ENCODE peak calls at places on chromosomes 12 and 14, in eight cellular contexts. One of them, this sample, is unnamed.

GRCh38 chr12:132638541-132639408 is 20.2 kb downstream of the P2RX2 start:
- DNase-seq in psoas muscle: peak; percentile 54
- DNase-seq in lung: no peak
- DNase-seq in GM12878: no peak
- DNase-seq in heart right ventricle: no peak
- DNase-seq in tibial artery: no peak
- DNase-seq in endothelial cell of umbilical vein: peak; percentile 59
- DNase-seq in cardiac muscle cell: peak; percentile 74
- DNase-seq in this sample: peak; percentile 51

GRCh38 chr12:12715128-12715458 is 2.1 kb upstream of the CDKN1B start:
- DNase-seq in psoas muscle: no peak
- DNase-seq in lung: no peak
- DNase-seq in GM12878: no peak
- DNase-seq in heart right ventricle: no peak
- DNase-seq in tibial artery: no peak
- DNase-seq in endothelial cell of umbilical vein: no peak
- DNase-seq in cardiac muscle cell: no peak
- DNase-seq in this sample: no peak

GRCh38 chr12:46857486-46857885 is 31.7 kb upstream of the SLC38A4 start:
- DNase-seq in psoas muscle: no peak
- DNase-seq in lung: no peak
- DNase-seq in GM12878: no peak
- DNase-seq in heart right ventricle: no peak
- DNase-seq in tibial artery: no peak
- DNase-seq in endothelial cell of umbilical vein: no peak
- DNase-seq in cardiac muscle cell: no peak
- DNase-seq in this sample: no peak

GRCh38 chr12:12562585-12563245 is at the start of gene DUSP16:
- DNase-seq in psoas muscle: peak; percentile 91
- DNase-seq in lung: peak; percentile 87
- DNase-seq in GM12878: peak; percentile 75
- DNase-seq in heart right ventricle: peak; percentile 92
- DNase-seq in tibial artery: peak; percentile 96
- DNase-seq in endothelial cell of umbilical vein: peak; percentile 95
- DNase-seq in cardiac muscle cell: peak; percentile 97
- DNase-seq in this sample: peak; percentile 82

GRCh38 chr12:112599871-112600270 is 181.1 kb downstream of the PTPN11 start:
- DNase-seq in psoas muscle: no peak
- DNase-seq in lung: no peak
- DNase-seq in GM12878: no peak
- DNase-seq in heart right ventricle: no peak
- DNase-seq in tibial artery: no peak
- DNase-seq in endothelial cell of umbilical vein: no peak
- DNase-seq in cardiac muscle cell: peak; percentile 63
- DNase-seq in this sample: no peak

GRCh38 chr14:71063351-71063750 is 156.1 kb downstream of the PCNX1 start:
- DNase-seq in psoas muscle: no peak
- DNase-seq in lung: no peak
- DNase-seq in GM12878: no peak
- DNase-seq in heart right ventricle: no peak
- DNase-seq in tibial artery: no peak
- DNase-seq in endothelial cell of umbilical vein: no peak
- DNase-seq in cardiac muscle cell: no peak
- DNase-seq in this sample: no peak

GRCh38 chr12:29316772-29317171 is 64.2 kb downstream of the ERGIC2 start:
- DNase-seq in psoas muscle: peak; percentile 22
- DNase-seq in lung: no peak
- DNase-seq in GM12878: no peak
- DNase-seq in heart right ventricle: peak; percentile 38
- DNase-seq in tibial artery: no peak
- DNase-seq in endothelial cell of umbilical vein: no peak
- DNase-seq in cardiac muscle cell: peak; percentile 47
- DNase-seq in this sample: no peak

GRCh38 chr14:101028971-101029667 is 125.6 kb upstream of the RTL1 start:
- DNase-seq in psoas muscle: no peak
- DNase-seq in lung: no peak
- DNase-seq in GM12878: no peak
- DNase-seq in heart right ventricle: no peak
- DNase-seq in tibial artery: peak; percentile 10
- DNase-seq in endothelial cell of umbilical vein: no peak
- DNase-seq in cardiac muscle cell: no peak
- DNase-seq in this sample: no peak

GRCh38 chr12:47591387-47591786 is 114.4 kb downstream of the RPAP3 start:
- DNase-seq in psoas muscle: no peak
- DNase-seq in lung: no peak
- DNase-seq in GM12878: no peak
- DNase-seq in heart right ventricle: no peak
- DNase-seq in tibial artery: no peak
- DNase-seq in endothelial cell of umbilical vein: no peak
- DNase-seq in cardiac muscle cell: peak; percentile 23
- DNase-seq in this sample: no peak

GRCh38 chr12:120529641-120530314 is 820 bp upstream of the COQ5 start:
- DNase-seq in psoas muscle: no peak
- DNase-seq in lung: no peak
- DNase-seq in GM12878: no peak
- DNase-seq in heart right ventricle: no peak
- DNase-seq in tibial artery: no peak
- DNase-seq in endothelial cell of umbilical vein: peak; percentile 73
- DNase-seq in cardiac muscle cell: peak; percentile 46
- DNase-seq in this sample: no peak

GRCh38 chr14:28596336-28596735 is 170.3 kb upstream of the FOXG1 start:
- DNase-seq in psoas muscle: no peak
- DNase-seq in lung: no peak
- DNase-seq in GM12878: no peak
- DNase-seq in heart right ventricle: no peak
- DNase-seq in tibial artery: no peak
- DNase-seq in endothelial cell of umbilical vein: peak; percentile 1
- DNase-seq in cardiac muscle cell: peak; percentile 74
- DNase-seq in this sample: no peak

GRCh38 chr12:91072931-91073330 is 15.1 kb upstream of the KERA start:
- DNase-seq in psoas muscle: no peak
- DNase-seq in lung: no peak
- DNase-seq in GM12878: no peak
- DNase-seq in heart right ventricle: no peak
- DNase-seq in tibial artery: no peak
- DNase-seq in endothelial cell of umbilical vein: no peak
- DNase-seq in cardiac muscle cell: no peak
- DNase-seq in this sample: no peak

GRCh38 chr12:8590842-8591545 is 21.7 kb downstream of the AICDA start:
- DNase-seq in psoas muscle: no peak
- DNase-seq in lung: no peak
- DNase-seq in GM12878: no peak
- DNase-seq in heart right ventricle: no peak
- DNase-seq in tibial artery: no peak
- DNase-seq in endothelial cell of umbilical vein: no peak
- DNase-seq in cardiac muscle cell: no peak
- DNase-seq in this sample: no peak
- TF ChIP-seq CTCF in psoas muscle: no peak
- TF ChIP-seq CTCF in lung: no peak
- TF ChIP-seq CTCF in GM12878: peak; percentile 23
- TF ChIP-seq CTCF in heart right ventricle: no peak
- TF ChIP-seq CTCF in tibial artery: no peak
- TF ChIP-seq CTCF in endothelial cell of umbilical vein: no peak
- TF ChIP-seq CTCF in cardiac muscle cell: no peak
- TF ChIP-seq CTCF in this sample: no peak

GRCh38 chr14:34971381-34971780 is 11.4 kb upstream of the SRP54 start:
- DNase-seq in psoas muscle: no peak
- DNase-seq in lung: no peak
- DNase-seq in GM12878: no peak
- DNase-seq in heart right ventricle: no peak
- DNase-seq in tibial artery: no peak
- DNase-seq in endothelial cell of umbilical vein: peak; percentile 48
- DNase-seq in cardiac muscle cell: no peak
- DNase-seq in this sample: no peak
- H3K4me3 ChIP-seq in psoas muscle: no peak overlapping the region
- H3K4me3 ChIP-seq in lung: no peak overlapping the region
- H3K4me3 ChIP-seq in GM12878: no peak overlapping the region
- H3K4me3 ChIP-seq in heart right ventricle: no peak overlapping the region
- H3K4me3 ChIP-seq in tibial artery: no peak overlapping the region
- H3K4me3 ChIP-seq in endothelial cell of umbilical vein: no peak overlapping the region
- H3K4me3 ChIP-seq in cardiac muscle cell: no peak overlapping the region
- H3K4me3 ChIP-seq in this sample: no peak overlapping the region

GRCh38 chr12:34292736-34293625 is 270.7 kb downstream of the ALG10 start:
- DNase-seq in psoas muscle: no peak
- DNase-seq in lung: no peak
- DNase-seq in GM12878: no peak
- DNase-seq in heart right ventricle: peak; percentile 2
- DNase-seq in tibial artery: peak; percentile 47
- DNase-seq in endothelial cell of umbilical vein: no peak
- DNase-seq in cardiac muscle cell: no peak
- DNase-seq in this sample: no peak

GRCh38 chr12:34295366-34296142 is 273.3 kb downstream of the ALG10 start:
- DNase-seq in psoas muscle: peak; percentile 2
- DNase-seq in lung: no peak
- DNase-seq in GM12878: no peak
- DNase-seq in heart right ventricle: no peak
- DNase-seq in tibial artery: peak; percentile 48
- DNase-seq in endothelial cell of umbilical vein: no peak
- DNase-seq in cardiac muscle cell: no peak
- DNase-seq in this sample: no peak

GRCh38 chr12:34294671-34295365 is 272.5 kb downstream of the ALG10 start:
- DNase-seq in psoas muscle: peak; percentile 8
- DNase-seq in lung: no peak
- DNase-seq in GM12878: no peak
- DNase-seq in heart right ventricle: peak; percentile 1
- DNase-seq in tibial artery: peak; percentile 62
- DNase-seq in endothelial cell of umbilical vein: no peak
- DNase-seq in cardiac muscle cell: no peak
- DNase-seq in this sample: no peak

GRCh38 chr12:34296143-34297041 is 274.1 kb downstream of the ALG10 start:
- DNase-seq in psoas muscle: peak; percentile 5
- DNase-seq in lung: no peak
- DNase-seq in GM12878: no peak
- DNase-seq in heart right ventricle: peak; percentile 1
- DNase-seq in tibial artery: peak; percentile 52
- DNase-seq in endothelial cell of umbilical vein: no peak
- DNase-seq in cardiac muscle cell: no peak
- DNase-seq in this sample: no peak

GRCh38 chr12:34294137-34294536 is 271.8 kb downstream of the ALG10 start:
- DNase-seq in psoas muscle: no peak
- DNase-seq in lung: no peak
- DNase-seq in GM12878: no peak
- DNase-seq in heart right ventricle: peak; percentile 1
- DNase-seq in tibial artery: no peak
- DNase-seq in endothelial cell of umbilical vein: no peak
- DNase-seq in cardiac muscle cell: no peak
- DNase-seq in this sample: no peak
- H3K9me3 ChIP-seq in psoas muscle: no peaks in the 10 kb centered on the region
- H3K9me3 ChIP-seq in lung: peaks cover 29% of the 10 kb centered on the region
- H3K9me3 ChIP-seq in GM12878: no peaks in the 10 kb centered on the region
- H3K9me3 ChIP-seq in heart right ventricle: no peaks in the 10 kb centered on the region
- H3K9me3 ChIP-seq in tibial artery: peaks cover 2% of the 10 kb centered on the region
- H3K9me3 ChIP-seq in endothelial cell of umbilical vein: peaks cover 2% of the 10 kb centered on the region
- H3K9me3 ChIP-seq in cardiac muscle cell: no peaks in the 10 kb centered on the region
- H3K9me3 ChIP-seq in this sample: no peaks in the 10 kb centered on the region

DNA sequence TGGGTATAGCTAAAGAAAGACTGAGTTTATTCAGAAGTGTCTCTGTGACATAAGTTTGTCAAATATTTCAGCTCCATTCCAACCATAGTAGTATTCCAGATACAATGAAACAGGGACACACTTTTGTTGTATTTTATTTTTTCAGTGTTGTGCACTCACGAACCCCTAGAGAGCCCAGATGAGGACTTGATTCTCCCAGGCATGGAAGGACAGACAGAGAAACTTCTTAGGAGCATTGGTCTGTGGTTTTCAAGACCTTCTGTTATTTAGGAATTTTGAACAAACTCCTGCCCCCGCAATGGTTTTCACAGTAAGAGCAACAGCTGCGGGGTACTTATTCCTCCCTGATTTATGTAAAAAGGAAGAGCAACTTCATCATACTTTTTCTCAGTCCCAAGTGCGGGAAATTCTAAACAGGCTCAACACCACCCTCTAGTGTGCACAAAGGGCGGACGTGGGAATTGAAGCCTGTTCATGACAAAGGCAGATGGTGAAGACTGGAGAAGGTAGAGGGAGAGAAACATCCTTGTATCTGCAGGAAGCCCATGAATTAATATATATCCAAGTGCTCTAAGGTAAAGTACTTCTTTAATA is 147.6 kb downstream of the PAH start:
- DNase-seq in psoas muscle: peak; percentile 39
- DNase-seq in lung: peak; percentile 37
- DNase-seq in GM12878: peak; percentile 40
- DNase-seq in heart right ventricle: peak; percentile 23
- DNase-seq in tibial artery: peak; percentile 70
- DNase-seq in endothelial cell of umbilical vein: peak; percentile 34
- DNase-seq in cardiac muscle cell: peak; percentile 76
- DNase-seq in this sample: peak; percentile 85
- TF ChIP-seq CTCF in psoas muscle: peak; percentile 60
- TF ChIP-seq CTCF in lung: peak; percentile 13
- TF ChIP-seq CTCF in GM12878: peak; percentile 87
- TF ChIP-seq CTCF in heart right ventricle: peak; percentile 56
- TF ChIP-seq CTCF in tibial artery: peak; percentile 48
- TF ChIP-seq CTCF in endothelial cell of umbilical vein: peak; percentile 49
- TF ChIP-seq CTCF in cardiac muscle cell: peak; percentile 79
- TF ChIP-seq CTCF in this sample: peak; percentile 62

GRCh38 chr12:4810219-4810671 is 90.0 kb downstream of the GALNT8 start:
- DNase-seq in psoas muscle: no peak
- DNase-seq in lung: no peak
- DNase-seq in GM12878: no peak
- DNase-seq in heart right ventricle: no peak
- DNase-seq in tibial artery: no peak
- DNase-seq in endothelial cell of umbilical vein: no peak
- DNase-seq in cardiac muscle cell: no peak
- DNase-seq in this sample: no peak
- H3K4me3 ChIP-seq in psoas muscle: peak overlapping the region; percentile 52
- H3K4me3 ChIP-seq in lung: no peak overlapping the region
- H3K4me3 ChIP-seq in GM12878: no peak overlapping the region
- H3K4me3 ChIP-seq in heart right ventricle: peak overlapping the region; percentile 65
- H3K4me3 ChIP-seq in tibial artery: peak overlapping the region; percentile 46
- H3K4me3 ChIP-seq in endothelial cell of umbilical vein: no peak overlapping the region
- H3K4me3 ChIP-seq in cardiac muscle cell: peak overlapping the region; percentile 58
- H3K4me3 ChIP-seq in this sample: peak overlapping the region; percentile 27

GRCh38 chr12:34286934-34287333 is 264.6 kb downstream of the ALG10 start:
- DNase-seq in psoas muscle: no peak
- DNase-seq in lung: no peak
- DNase-seq in GM12878: no peak
- DNase-seq in heart right ventricle: no peak
- DNase-seq in tibial artery: no peak
- DNase-seq in endothelial cell of umbilical vein: no peak
- DNase-seq in cardiac muscle cell: no peak
- DNase-seq in this sample: no peak
- H3K9me3 ChIP-seq in psoas muscle: peaks cover 12% of the 10 kb centered on the region
- H3K9me3 ChIP-seq in lung: peaks cover 30% of the 10 kb centered on the region
- H3K9me3 ChIP-seq in GM12878: no peaks in the 10 kb centered on the region
- H3K9me3 ChIP-seq in heart right ventricle: peaks cover 38% of the 10 kb centered on the region
- H3K9me3 ChIP-seq in tibial artery: peaks cover 37% of the 10 kb centered on the region
- H3K9me3 ChIP-seq in endothelial cell of umbilical vein: no peaks in the 10 kb centered on the region
- H3K9me3 ChIP-seq in cardiac muscle cell: peaks cover 4% of the 10 kb centered on the region
- H3K9me3 ChIP-seq in this sample: peaks cover 98% of the 10 kb centered on the region

GRCh38 chr14:63843796-63844195 is 9.0 kb upstream of the SYNE2 start:
- DNase-seq in psoas muscle: no peak
- DNase-seq in lung: no peak
- DNase-seq in GM12878: no peak
- DNase-seq in heart right ventricle: no peak
- DNase-seq in tibial artery: no peak
- DNase-seq in endothelial cell of umbilical vein: no peak
- DNase-seq in cardiac muscle cell: no peak
- DNase-seq in this sample: no peak

GRCh38 chr14:63840981-63841380 is 11.8 kb upstream of the SYNE2 start:
- DNase-seq in psoas muscle: peak; percentile 19
- DNase-seq in lung: no peak
- DNase-seq in GM12878: no peak
- DNase-seq in heart right ventricle: peak; percentile 35
- DNase-seq in tibial artery: no peak
- DNase-seq in endothelial cell of umbilical vein: no peak
- DNase-seq in cardiac muscle cell: no peak
- DNase-seq in this sample: no peak
- TF ChIP-seq CTCF in psoas muscle: no peak
- TF ChIP-seq CTCF in lung: peak; percentile 11
- TF ChIP-seq CTCF in GM12878: no peak
- TF ChIP-seq CTCF in heart right ventricle: peak; percentile 13
- TF ChIP-seq CTCF in tibial artery: no peak
- TF ChIP-seq CTCF in endothelial cell of umbilical vein: peak; percentile 1
- TF ChIP-seq CTCF in cardiac muscle cell: peak; percentile 10
- TF ChIP-seq CTCF in this sample: no peak